ENCODE peak calls at places on chromosomes 12 and 14, in six cellular contexts. L, O, C, I, B and X are unnamed samples.

GRCh38 chr14:100428727-100429126 is 105.6 kb downstream of the SLC25A47 start:
- DNase-seq in L (no peak), O (no peak), C (no peak), I (peak), B (no peak), X (no peak)

GRCh38 chr12:40016960-40017359 is 88.9 kb downstream of the SLC2A13 start:
- DNase-seq in L (no peak), O (peak), C (no peak), I (peak), B (no peak), X (no peak)

GRCh38 chr12:125696044-125696443 is 630.8 kb downstream of the AACS start:
- DNase-seq in L (no peak), O (no peak), C (no peak), I (no peak), B (no peak), X (no peak)

GRCh38 chr12:127485528-127485927 is 781.4 kb upstream of the TMEM132C start:
- DNase-seq in L (peak), O (peak), C (no peak), I (peak), B (no peak), X (no peak)

GRCh38 chr12:1473418-1473817 is 121.0 kb downstream of the FBXL14 start:
- DNase-seq in L (peak), O (no peak), C (no peak), I (peak), B (no peak), X (no peak)

GRCh38 chr12:26214121-26214520 is 18.7 kb downstream of the SSPN start:
- DNase-seq in L (no peak), O (no peak), C (no peak), I (no peak), B (no peak), X (no peak)

GRCh38 chr12:42985506-42985905 is 396.0 kb upstream of the PRICKLE1 start:
- DNase-seq in L (peak), O (no peak), C (no peak), I (peak), B (no peak), X (no peak)

GRCh38 chr12:92369643-92370042 is 224.0 kb upstream of the BTG1 start:
- DNase-seq in L (no peak), O (peak), C (no peak), I (no peak), B (no peak), X (no peak)

GRCh38 chr12:27505771-27506170 is 18.2 kb upstream of the PPFIBP1 start:
- DNase-seq in L (no peak), O (no peak), C (no peak), I (peak), B (no peak), X (no peak)

GRCh38 chr12:113514602-113515001 is 42.9 kb upstream of the LHX5 start:
- DNase-seq in L (no peak), O (no peak), C (no peak), I (no peak), B (no peak), X (no peak)

GRCh38 chr12:54195736-54196347 is 7.1 kb upstream of the SMUG1 start:
- DNase-seq in L (no peak), O (no peak), C (no peak), I (peak), B (no peak), X (no peak)

GRCh38 chr12:19435831-19436497 is 3.3 kb upstream of the AEBP2 start:
- DNase-seq in L (peak), O (no peak), C (no peak), I (no peak), B (no peak), X (no peak)

GRCh38 chr14:101008631-101009336 is 105.3 kb upstream of the RTL1 start:
- DNase-seq in L (peak), O (peak), C (no peak), I (no peak), B (no peak), X (no peak)

GRCh38 chr12:69150083-69150795 is 89.1 kb upstream of the CPSF6 start:
- DNase-seq in L (no peak), O (no peak), C (no peak), I (no peak), B (no peak), X (no peak)

GRCh38 chr12:84508325-84508861 is 404.2 kb downstream of the SLC6A15 start:
- DNase-seq in L (peak), O (peak), C (no peak), I (peak), B (no peak), X (no peak)

GRCh38 chr12:106841471-106842302 is 67.2 kb downstream of the RIC8B start:
- DNase-seq in L (peak), O (peak), C (peak), I (peak), B (no peak), X (peak)

GRCh38 chr12:93174048-93174447 is 203.7 kb upstream of the NUDT4 start:
- DNase-seq in L (no peak), O (peak), C (no peak), I (peak), B (no peak), X (no peak)

GRCh38 chr14:92551066-92551841 is 37.7 kb downstream of the RIN3 start:
- DNase-seq in L (no peak), O (no peak), C (no peak), I (no peak), B (no peak), X (no peak)

GRCh38 chr14:79831198-79831890 is 380.0 kb downstream of the DIO2 start:
- DNase-seq in L (no peak), O (no peak), C (no peak), I (peak), B (no peak), X (no peak)

GRCh38 chr14:92651106-92651792 is 97.2 kb downstream of the LGMN start:
- DNase-seq in L (no peak), O (no peak), C (peak), I (no peak), B (no peak), X (no peak)

GRCh38 chr12:47604474-47604873 is 101.4 kb downstream of the RPAP3 start:
- DNase-seq in L (no peak), O (no peak), C (no peak), I (peak), B (no peak), X (no peak)

GRCh38 chr12:131758016-131758739 is 47.3 kb downstream of the SFSWAP start:
- DNase-seq in L (no peak), O (no peak), C (no peak), I (no peak), B (no peak), X (no peak)

GRCh38 chr14:100823488-100823887 is 2.4 kb upstream of the MEG3 start:
- DNase-seq in L (no peak), O (no peak), C (no peak), I (no peak), B (no peak), X (no peak)

GRCh38 chr14:55607386-55607785 is 27.4 kb downstream of the KTN1 start:
- DNase-seq in L (no peak), O (no peak), C (no peak), I (no peak), B (no peak), X (no peak)

GRCh38 chr12:12941450-12942350 is 10.3 kb downstream of the GPRC5D start:
- DNase-seq in L (no peak), O (no peak), C (no peak), I (no peak), B (no peak), X (no peak)

GRCh38 chr12:93776581-93777018 is 99.4 kb downstream of the CRADD start:
- DNase-seq in L (no peak), O (peak), C (no peak), I (peak), B (no peak), X (no peak)

GRCh38 chr14:71243697-71244096 is 336.4 kb downstream of the PCNX1 start:
- DNase-seq in L (no peak), O (peak), C (no peak), I (peak), B (no peak), X (no peak)

GRCh38 chr12:50101663-50102062 is 2.1 kb upstream of the GPD1 start:
- DNase-seq in L (peak), O (peak), C (no peak), I (peak), B (no peak), X (no peak)